ENCODE peak calls at places on chromosome 17, in six cellular contexts. R is heart left ventricle; L is NCI-H146; V is stimulated activated CD4-positive, alpha-beta T cell treated with anti-CD3 and anti-CD28 coated beads, Interleukin-1b, Interleukin-23, amount 100 ng/mL, for 48 hours; F is effector CD4-positive, alpha-beta T cell; Z is COLO829. G is an unnamed sample.

GRCh38 chr17:13931752-13932477 is 137.4 kb upstream of the COX10 start:
- DNase-seq in R (peak), L (no peak), V (no peak), F (no peak), Z (no peak), G (peak)

GRCh38 chr17:16444258-16444886 is 29.0 kb downstream of the TRPV2 start:
- DNase-seq in R (no peak), L (no peak), V (no peak), F (no peak), Z (no peak), G (no peak)

GRCh38 chr17:59791603-59792457 is 84.4 kb downstream of the VMP1 start:
- DNase-seq in R (no peak), L (no peak), V (no peak), F (no peak), Z (no peak), G (no peak)

GRCh38 chr17:77352996-77353395 is 212.2 kb downstream of the SEC14L1 start:
- DNase-seq in R (no peak), L (no peak), V (no peak), F (no peak), Z (no peak), G (no peak)

GRCh38 chr17:63816669-63817068 is 10.6 kb upstream of the PSMC5 start:
- DNase-seq in R (no peak), L (no peak), V (no peak), F (no peak), Z (no peak), G (no peak)

GRCh38 chr17:57957120-57957850 is 2.1 kb upstream of the CUEDC1 start:
- DNase-seq in R (no peak), L (no peak), V (no peak), F (no peak), Z (no peak), G (no peak)

GRCh38 chr17:69363488-69364210 is 36.7 kb upstream of the ABCA5 start:
- DNase-seq in R (no peak), L (no peak), V (no peak), F (no peak), Z (no peak), G (no peak)

GRCh38 chr17:82283208-82283749 is 9.8 kb upstream of the CSNK1D start:
- DNase-seq in R (no peak), L (peak), V (peak), F (no peak), Z (no peak), G (no peak)

GRCh38 chr17:79974786-79975497 is 60.7 kb downstream of the TBC1D16 start:
- DNase-seq in R (no peak), L (no peak), V (no peak), F (no peak), Z (no peak), G (no peak)

GRCh38 chr17:68200689-68201424 is 47.0 kb upstream of the AMZ2 start:
- DNase-seq in R (peak), L (peak), V (peak), F (peak), Z (peak), G (peak)

GRCh38 chr17:81420769-81421462 is 25.7 kb downstream of the BAHCC1 start:
- DNase-seq in R (peak), L (no peak), V (no peak), F (no peak), Z (no peak), G (no peak)

GRCh38 chr17:72145972-72146755 is 25.3 kb downstream of the SOX9 start:
- DNase-seq in R (no peak), L (no peak), V (no peak), F (no peak), Z (no peak), G (no peak)

GRCh38 chr17:73863761-73864535 is 219.7 kb upstream of the SDK2 start:
- DNase-seq in R (no peak), L (peak), V (no peak), F (no peak), Z (no peak), G (no peak)

GRCh38 chr17:63840591-63841349 is 1.7 kb downstream of the SMARCD2 start:
- DNase-seq in R (peak), L (no peak), V (no peak), F (no peak), Z (peak), G (no peak)

GRCh38 chr17:70906808-70907207 is 737.5 kb downstream of the KCNJ2 start:
- DNase-seq in R (peak), L (peak), V (no peak), F (no peak), Z (peak), G (no peak)

GRCh38 chr17:47733414-47734288 is 615 bp downstream of the TBX21 start:
- DNase-seq in R (no peak), L (no peak), V (no peak), F (no peak), Z (no peak), G (peak)

GRCh38 chr17:14926073-14926472 is 339.1 kb downstream of the PMP22 start:
- DNase-seq in R (no peak), L (no peak), V (no peak), F (no peak), Z (no peak), G (no peak)

GRCh38 chr17:59378621-59379194 is 47.3 kb downstream of the YPEL2 start:
- DNase-seq in R (no peak), L (no peak), V (no peak), F (no peak), Z (no peak), G (no peak)

GRCh38 chr17:80939151-80940145 is 52.2 kb upstream of the CHMP6 start:
- DNase-seq in R (peak), L (no peak), V (no peak), F (no peak), Z (no peak), G (no peak)

GRCh38 chr17:15351925-15352324 is 10.5 kb upstream of the TEKT3 start:
- DNase-seq in R (no peak), L (no peak), V (no peak), F (no peak), Z (no peak), G (no peak)

GRCh38 chr17:35089846-35090193 is 26.3 kb upstream of the RFFL start:
- DNase-seq in R (no peak), L (peak), V (peak), F (peak), Z (no peak), G (no peak)

GRCh38 chr17:65370669-65371126 is 190.8 kb downstream of the AXIN2 start:
- DNase-seq in R (no peak), L (peak), V (no peak), F (no peak), Z (no peak), G (no peak)